ENCODE peak calls at places on chromosomes 3 and 15, in four cellular contexts. J, G, V and Z are unnamed samples.

GRCh38 chr3:179321585-179322322 is 1.1 kb upstream of the ZNF639 start:
- DNase-seq in J (no peak), G (peak; percentile 66), V (peak; percentile 48), Z (no peak)

GRCh38 chr15:55710286-55710685 is 32.7 kb downstream of the PRTG start:
- DNase-seq in J (no peak), G (no peak), V (no peak), Z (no peak)

GRCh38 chr15:57321973-57322601 is 54.2 kb upstream of the CGNL1 start:
- DNase-seq in J (no peak), G (peak; percentile 45), V (peak; percentile 93), Z (no peak)

GRCh38 chr15:48537277-48538113 is 108.0 kb downstream of the FBN1 start:
- DNase-seq in J (no peak), G (no peak), V (no peak), Z (no peak)

GRCh38 chr15:75024102-75024636 is 779 bp downstream of the PPCDC start:
- DNase-seq in J (no peak), G (peak; percentile 31), V (peak; percentile 16), Z (peak; percentile 12)

GRCh38 chr3:190073264-190073663 is 47.4 kb downstream of the P3H2 start:
- DNase-seq in J (no peak), G (no peak), V (peak; percentile 85), Z (no peak)

GRCh38 chr3:156808025-156808424 is 18.1 kb upstream of the LEKR1 start:
- DNase-seq in J (no peak), G (no peak), V (no peak), Z (no peak)

GRCh38 chr3:38579146-38579545 is 70.3 kb downstream of the SCN5A start:
- DNase-seq in J (peak; percentile 17), G (peak; percentile 37), V (peak; percentile 71), Z (no peak)

DNA sequence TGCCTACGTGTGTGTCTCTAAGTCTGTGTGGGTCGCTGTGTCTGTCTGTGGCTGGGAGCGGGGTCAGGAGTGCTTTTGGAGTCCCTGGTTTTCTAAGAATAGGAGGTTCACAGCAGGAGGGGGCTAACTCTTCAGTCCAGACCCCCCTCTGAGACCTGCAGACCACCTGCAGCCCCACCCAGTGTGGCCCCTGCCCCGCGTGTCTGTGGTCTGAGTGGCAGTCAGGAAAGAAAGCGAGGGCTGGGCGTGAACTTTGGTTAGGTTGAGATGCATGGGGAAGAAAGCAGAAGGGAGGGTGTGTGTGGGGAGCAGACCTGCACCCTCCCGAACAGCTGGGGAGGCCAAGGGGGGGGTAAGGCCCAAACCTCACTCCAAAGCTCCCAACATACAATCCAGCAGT is 144.9 kb upstream of the TPM1 start:
- DNase-seq in J (no peak), G (no peak), V (no peak), Z (no peak)
- H3K27ac ChIP-seq in J (no peak overlapping the region), G (no peak overlapping the region), V (no peak overlapping the region), Z (peak overlapping the region; percentile 97)

GRCh38 chr3:129020691-129021090 is 19.6 kb downstream of the EFCC1 start:
- DNase-seq in J (no peak), G (no peak), V (no peak), Z (no peak)
- H3K4me1 ChIP-seq in J (peaks cover 34% of the 10 kb centered on the region), G (no peaks in the 10 kb centered on the region), V (no peaks in the 10 kb centered on the region), Z (no peaks in the 10 kb centered on the region)

GRCh38 chr3:54969652-54970051 is 41.8 kb upstream of the LRTM1 start:
- DNase-seq in J (no peak), G (no peak), V (no peak), Z (no peak)

GRCh38 chr3:54967586-54968244 is 39.9 kb upstream of the LRTM1 start:
- DNase-seq in J (no peak), G (no peak), V (no peak), Z (no peak)

GRCh38 chr3:54965746-54966145 is 37.9 kb upstream of the LRTM1 start:
- DNase-seq in J (no peak), G (no peak), V (peak; percentile 50), Z (peak; percentile 29)

GRCh38 chr3:54968546-54969172 is 40.8 kb upstream of the LRTM1 start:
- DNase-seq in J (no peak), G (no peak), V (peak; percentile 60), Z (no peak)

GRCh38 chr3:54966979-54967378 is 39.1 kb upstream of the LRTM1 start:
- DNase-seq in J (no peak), G (no peak), V (no peak), Z (no peak)
- H3K27ac ChIP-seq in J (no peak overlapping the region), G (no peak overlapping the region), V (no peak overlapping the region), Z (no peak overlapping the region)

GRCh38 chr3:171804618-171805389 is 5.5 kb downstream of the PLD1 start:
- DNase-seq in J (no peak), G (no peak), V (no peak), Z (no peak)
- H3K4me1 ChIP-seq in J (peaks cover 67% of the 10 kb centered on the region), G (no peaks in the 10 kb centered on the region), V (no peaks in the 10 kb centered on the region), Z (peaks cover 27% of the 10 kb centered on the region)

GRCh38 chr3:184580376-184580775 is 18.8 kb downstream of the EPHB3 start:
- DNase-seq in J (no peak), G (no peak), V (no peak), Z (no peak)

GRCh38 chr3:184577546-184577945 is 16.0 kb downstream of the EPHB3 start:
- DNase-seq in J (no peak), G (no peak), V (no peak), Z (no peak)

GRCh38 chr3:184578218-184578617 is 16.6 kb downstream of the EPHB3 start:
- DNase-seq in J (no peak), G (no peak), V (no peak), Z (no peak)

GRCh38 chr3:184579513-184579912 is 17.9 kb downstream of the EPHB3 start:
- DNase-seq in J (no peak), G (no peak), V (no peak), Z (no peak)

GRCh38 chr3:184578822-184579221 is 17.2 kb downstream of the EPHB3 start:
- DNase-seq in J (no peak), G (no peak), V (peak; percentile 53), Z (no peak)
- H3K27ac ChIP-seq in J (no peak overlapping the region), G (no peak overlapping the region), V (no peak overlapping the region), Z (no peak overlapping the region)

GRCh38 chr3:31525532-31525931 is 7.2 kb upstream of the STT3B start:
- DNase-seq in J (no peak), G (no peak), V (no peak), Z (no peak)
- H3K4me1 ChIP-seq in J (peaks cover 5% of the 10 kb centered on the region), G (no peaks in the 10 kb centered on the region), V (no peaks in the 10 kb centered on the region), Z (no peaks in the 10 kb centered on the region)

DNA sequence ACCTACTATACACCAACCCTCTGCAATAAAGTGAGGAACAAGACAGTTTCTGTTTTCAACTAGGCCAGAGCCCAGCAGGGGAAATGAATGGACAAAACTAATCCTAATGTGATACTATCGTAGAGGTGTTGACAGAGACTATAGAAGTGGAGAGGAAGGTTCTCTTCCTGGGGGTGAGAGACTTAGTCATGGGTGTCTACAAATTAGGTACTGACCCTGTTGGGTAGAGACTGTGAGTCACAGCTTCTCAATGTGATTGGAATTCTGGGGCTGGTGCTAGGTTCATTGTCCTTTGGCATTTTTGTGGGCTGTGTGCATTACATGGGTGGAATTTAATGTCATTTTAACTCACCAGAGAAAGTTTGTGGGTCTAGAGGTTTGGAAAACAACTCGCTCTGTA is 79.3 kb downstream of the ADAMTSL3 start:
- DNase-seq in J (no peak), G (peak; percentile 25), V (peak; percentile 95), Z (peak; percentile 98)
- H3K27ac ChIP-seq in J (no peak overlapping the region), G (no peak overlapping the region), V (no peak overlapping the region), Z (peak overlapping the region; percentile 51)

GRCh38 chr3:171584100-171584499 is 123.9 kb upstream of the TNIK start:
- DNase-seq in J (no peak), G (no peak), V (no peak), Z (no peak)
- H3K4me1 ChIP-seq in J (no peaks in the 10 kb centered on the region), G (no peaks in the 10 kb centered on the region), V (no peaks in the 10 kb centered on the region), Z (peaks cover 12% of the 10 kb centered on the region)